ENCODE peak calls at places on chromosomes 2 and 18, in five cellular contexts. One of them, this sample, is unnamed.

GRCh38 chr2:202018950-202019349 is 14.7 kb upstream of the FZD7 start:
- DNase-seq in fibroblast of mammary gland: no peak
- DNase-seq in right lobe of liver: no peak
- DNase-seq in HepG2: no peak
- DNase-seq in thoracic aorta: no peak
- DNase-seq in this sample: peak

GRCh38 chr2:147297820-147298219 is 547.0 kb upstream of the ACVR2A start:
- DNase-seq in fibroblast of mammary gland: no peak
- DNase-seq in right lobe of liver: no peak
- DNase-seq in HepG2: no peak
- DNase-seq in thoracic aorta: no peak
- DNase-seq in this sample: no peak

GRCh38 chr2:186382932-186383331 is 103.1 kb upstream of the ZC3H15 start:
- DNase-seq in fibroblast of mammary gland: no peak
- DNase-seq in right lobe of liver: no peak
- DNase-seq in HepG2: peak
- DNase-seq in thoracic aorta: no peak
- DNase-seq in this sample: no peak

GRCh38 chr2:134431837-134432437 is 178.1 kb downstream of the MGAT5 start:
- DNase-seq in fibroblast of mammary gland: no peak
- DNase-seq in right lobe of liver: no peak
- DNase-seq in HepG2: no peak
- DNase-seq in thoracic aorta: no peak
- DNase-seq in this sample: peak

GRCh38 chr2:53600835-53601234 is 166.8 kb upstream of the CHAC2 start:
- DNase-seq in fibroblast of mammary gland: peak
- DNase-seq in right lobe of liver: no peak
- DNase-seq in HepG2: no peak
- DNase-seq in thoracic aorta: no peak
- DNase-seq in this sample: no peak

GRCh38 chr18:60471652-60472051 is 99.1 kb upstream of the MC4R start:
- DNase-seq in fibroblast of mammary gland: no peak
- DNase-seq in right lobe of liver: no peak
- DNase-seq in HepG2: no peak
- DNase-seq in thoracic aorta: no peak
- DNase-seq in this sample: peak

GRCh38 chr18:77676901-77677300 is 427.3 kb downstream of the GALR1 start:
- DNase-seq in fibroblast of mammary gland: no peak
- DNase-seq in right lobe of liver: no peak
- DNase-seq in HepG2: no peak
- DNase-seq in thoracic aorta: no peak
- DNase-seq in this sample: no peak

GRCh38 chr18:9665311-9665710 is 42.8 kb upstream of the RAB31 start:
- DNase-seq in fibroblast of mammary gland: no peak
- DNase-seq in right lobe of liver: no peak
- DNase-seq in HepG2: peak
- DNase-seq in thoracic aorta: no peak
- DNase-seq in this sample: no peak

GRCh38 chr2:144516981-144517824 is 2.7 kb downstream of the ZEB2 start:
- DNase-seq in fibroblast of mammary gland: peak
- DNase-seq in right lobe of liver: peak
- DNase-seq in HepG2: no peak
- DNase-seq in thoracic aorta: no peak
- DNase-seq in this sample: peak

GRCh38 chr18:62420513-62421209 is 95.6 kb downstream of the TNFRSF11A start:
- DNase-seq in fibroblast of mammary gland: peak
- DNase-seq in right lobe of liver: no peak
- DNase-seq in HepG2: peak
- DNase-seq in thoracic aorta: no peak
- DNase-seq in this sample: peak

GRCh38 chr2:224948005-224948404 is 94.3 kb downstream of the DOCK10 start:
- DNase-seq in fibroblast of mammary gland: no peak
- DNase-seq in right lobe of liver: no peak
- DNase-seq in HepG2: no peak
- DNase-seq in thoracic aorta: no peak
- DNase-seq in this sample: no peak
- H3K4me3 ChIP-seq in fibroblast of mammary gland: no peak
- H3K4me3 ChIP-seq in right lobe of liver: no peak
- H3K4me3 ChIP-seq in HepG2: no peak
- H3K4me3 ChIP-seq in thoracic aorta: no peak
- H3K4me3 ChIP-seq in this sample: no peak

GRCh38 chr2:174683392-174683759 is 80.9 kb downstream of the CHRNA1 start:
- DNase-seq in fibroblast of mammary gland: peak
- DNase-seq in right lobe of liver: no peak
- DNase-seq in HepG2: no peak
- DNase-seq in thoracic aorta: no peak
- DNase-seq in this sample: no peak
- TF ChIP-seq CTCF in fibroblast of mammary gland: peak
- TF ChIP-seq CTCF in right lobe of liver: no peak
- TF ChIP-seq CTCF in HepG2: no peak
- TF ChIP-seq CTCF in thoracic aorta: no peak
- TF ChIP-seq CTCF in this sample: peak

DNA sequence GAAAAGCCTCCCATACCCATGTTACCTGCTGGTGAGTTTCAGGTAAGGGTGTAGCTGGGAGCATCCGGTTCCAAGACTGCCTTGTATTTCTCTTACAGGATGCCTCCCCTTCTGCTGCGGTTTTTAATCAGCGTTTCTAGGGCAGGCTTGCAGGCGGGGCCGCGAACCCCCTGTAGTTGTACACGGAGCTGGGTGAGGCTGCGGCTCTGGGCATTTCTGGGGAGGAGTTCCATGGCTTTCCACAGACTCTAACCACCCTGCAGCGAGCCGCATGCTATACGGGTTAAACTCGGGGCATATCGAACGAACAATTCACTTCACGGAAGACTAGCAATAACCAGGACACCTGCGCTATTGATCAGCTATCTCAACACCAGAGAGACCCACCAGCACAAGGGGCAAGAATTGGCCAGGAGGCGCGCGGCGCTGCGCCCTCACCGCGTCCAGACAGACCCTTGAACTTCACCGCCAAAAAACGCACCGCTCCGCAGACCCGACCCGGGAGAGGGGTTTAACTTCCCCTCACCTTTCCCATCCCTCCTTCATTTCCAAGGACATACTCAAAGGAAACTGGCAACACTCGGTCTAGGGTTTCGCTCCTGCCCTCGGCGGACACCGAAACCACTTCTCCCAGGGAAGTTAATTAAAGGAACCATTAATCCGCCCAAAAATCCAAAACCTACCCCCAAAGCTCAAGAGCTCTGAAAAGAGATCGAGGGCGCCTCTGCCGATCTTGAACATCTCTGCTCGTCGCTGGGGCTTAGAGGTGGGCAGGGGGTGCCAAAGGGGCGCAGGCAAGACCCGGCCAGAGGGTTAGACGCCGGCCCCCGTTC is 909 bp downstream of the TGFA start:
- DNase-seq in fibroblast of mammary gland: no peak
- DNase-seq in right lobe of liver: no peak
- DNase-seq in HepG2: no peak
- DNase-seq in thoracic aorta: no peak
- DNase-seq in this sample: peak
- H3K4me3 ChIP-seq in fibroblast of mammary gland: no peak
- H3K4me3 ChIP-seq in right lobe of liver: peak
- H3K4me3 ChIP-seq in HepG2: peak
- H3K4me3 ChIP-seq in thoracic aorta: peak
- H3K4me3 ChIP-seq in this sample: no peak

GRCh38 chr2:20423847-20424246 is 23.0 kb upstream of the RHOB start:
- DNase-seq in fibroblast of mammary gland: no peak
- DNase-seq in right lobe of liver: no peak
- DNase-seq in HepG2: no peak
- DNase-seq in thoracic aorta: no peak
- DNase-seq in this sample: no peak

GRCh38 chr2:20421988-20422678 is 24.7 kb upstream of the RHOB start:
- DNase-seq in fibroblast of mammary gland: peak
- DNase-seq in right lobe of liver: peak
- DNase-seq in HepG2: no peak
- DNase-seq in thoracic aorta: peak
- DNase-seq in this sample: peak

GRCh38 chr2:20423376-20423775 is 23.5 kb upstream of the RHOB start:
- DNase-seq in fibroblast of mammary gland: no peak
- DNase-seq in right lobe of liver: no peak
- DNase-seq in HepG2: no peak
- DNase-seq in thoracic aorta: no peak
- DNase-seq in this sample: peak

GRCh38 chr2:20421336-20421987 is 25.4 kb upstream of the RHOB start:
- DNase-seq in fibroblast of mammary gland: no peak
- DNase-seq in right lobe of liver: no peak
- DNase-seq in HepG2: no peak
- DNase-seq in thoracic aorta: no peak
- DNase-seq in this sample: no peak

GRCh38 chr2:20422679-20423271 is 24.1 kb upstream of the RHOB start:
- DNase-seq in fibroblast of mammary gland: peak
- DNase-seq in right lobe of liver: no peak
- DNase-seq in HepG2: peak
- DNase-seq in thoracic aorta: no peak
- DNase-seq in this sample: peak
- TF ChIP-seq CTCF in fibroblast of mammary gland: peak
- TF ChIP-seq CTCF in right lobe of liver: peak
- TF ChIP-seq CTCF in HepG2: peak
- TF ChIP-seq CTCF in thoracic aorta: no peak
- TF ChIP-seq CTCF in this sample: peak

DNA sequence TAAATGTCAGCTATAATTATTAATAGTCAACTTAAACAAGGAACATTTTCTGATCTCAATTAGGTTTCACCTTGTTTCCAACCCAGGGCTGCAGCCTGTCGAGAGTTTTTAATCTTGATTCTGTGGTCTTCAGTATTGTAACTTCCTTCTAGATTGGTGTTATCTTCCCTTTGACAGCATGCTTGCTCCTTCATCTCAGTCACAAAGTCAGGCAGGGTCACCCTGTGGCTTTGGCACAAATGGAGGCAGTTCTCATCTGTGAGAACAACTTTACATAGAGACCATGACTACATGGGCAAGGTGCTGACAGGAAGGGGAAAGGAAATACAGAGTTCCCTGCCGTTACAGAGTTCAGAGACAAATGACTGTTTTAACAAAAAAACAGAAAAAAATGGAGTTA is 50.5 kb downstream of the HNRNPLL start:
- DNase-seq in fibroblast of mammary gland: no peak
- DNase-seq in right lobe of liver: no peak
- DNase-seq in HepG2: no peak
- DNase-seq in thoracic aorta: no peak
- DNase-seq in this sample: no peak
- H3K4me3 ChIP-seq in fibroblast of mammary gland: no peak
- H3K4me3 ChIP-seq in right lobe of liver: no peak
- H3K4me3 ChIP-seq in HepG2: no peak
- H3K4me3 ChIP-seq in thoracic aorta: no peak
- H3K4me3 ChIP-seq in this sample: no peak

GRCh38 chr2:159411460-159411859 is 125.0 kb upstream of the WDSUB1 start:
- DNase-seq in fibroblast of mammary gland: no peak
- DNase-seq in right lobe of liver: no peak
- DNase-seq in HepG2: no peak
- DNase-seq in thoracic aorta: no peak
- DNase-seq in this sample: no peak
- TF ChIP-seq CTCF in fibroblast of mammary gland: no peak
- TF ChIP-seq CTCF in right lobe of liver: no peak
- TF ChIP-seq CTCF in HepG2: no peak
- TF ChIP-seq CTCF in thoracic aorta: no peak
- TF ChIP-seq CTCF in this sample: no peak

DNA sequence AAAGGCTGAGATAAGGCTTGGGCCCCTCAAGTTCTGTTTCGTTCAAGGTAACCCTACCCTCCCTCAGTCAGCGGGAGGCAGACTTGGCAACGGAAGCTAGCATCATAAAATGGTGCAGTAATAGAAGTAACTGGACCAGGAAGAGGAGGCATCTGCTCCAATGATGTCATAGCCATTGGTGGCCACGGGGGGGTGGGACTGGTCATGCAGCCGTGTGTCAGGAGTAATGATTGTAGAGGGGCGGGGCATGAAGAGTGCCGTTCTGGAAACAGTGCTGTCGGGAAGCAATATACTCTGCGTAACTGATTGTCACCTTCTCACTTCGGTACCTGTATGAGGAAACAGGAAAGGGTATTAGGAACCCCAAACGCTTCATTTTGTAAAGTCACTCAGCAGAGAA is 6.9 kb upstream of the POLR2D start:
- DNase-seq in fibroblast of mammary gland: peak
- DNase-seq in right lobe of liver: no peak
- DNase-seq in HepG2: no peak
- DNase-seq in thoracic aorta: no peak
- DNase-seq in this sample: peak
- H3K4me3 ChIP-seq in fibroblast of mammary gland: no peak
- H3K4me3 ChIP-seq in right lobe of liver: no peak
- H3K4me3 ChIP-seq in HepG2: no peak
- H3K4me3 ChIP-seq in thoracic aorta: no peak
- H3K4me3 ChIP-seq in this sample: no peak

This sample was measured in foreskin fibroblast.